ENCODE peak calls at places on chromosomes 11 and 22, in eight cellular contexts. C, H, M, P, G, O, A and F are unnamed samples.
A peak's percentile ranks its signal among the peaks of the same experiment; 100 is the strongest.

GRCh38 chr22:19543970-19544708 is 19.9 kb upstream of the CLDN5 start:
- DNase-seq in C (no peak), H (no peak), M (no peak), P (peak; percentile 34), G (no peak), O (no peak), A (no peak), F (no peak)

GRCh38 chr11:130816516-130816915 is 99.8 kb downstream of the SNX19 start:
- DNase-seq in C (no peak), H (no peak), M (no peak), P (no peak), G (no peak), O (no peak), A (peak; percentile 43), F (no peak)

GRCh38 chr22:50308597-50308935 is 1.1 kb upstream of the PLXNB2 start:
- DNase-seq in C (peak; percentile 87), H (no peak), M (peak; percentile 93), P (peak; percentile 95), G (no peak), O (no peak), A (no peak), F (no peak)

GRCh38 chr11:27319065-27319464 is 44.0 kb downstream of the CCDC34 start:
- DNase-seq in C (no peak), H (no peak), M (no peak), P (peak; percentile 66), G (no peak), O (peak; percentile 61), A (no peak), F (peak; percentile 71)

GRCh38 chr11:1650034-1650917 is 20.7 kb downstream of the KRTAP5-5 start:
- DNase-seq in C (no peak), H (no peak), M (no peak), P (peak; percentile 71), G (no peak), O (no peak), A (no peak), F (no peak)

GRCh38 chr11:61297741-61298140 is 2.6 kb upstream of the VWCE start:
- DNase-seq in C (peak; percentile 47), H (no peak), M (no peak), P (peak; percentile 98), G (no peak), O (no peak), A (peak; percentile 88), F (no peak)

GRCh38 chr11:45106006-45106405 is 40.4 kb upstream of the PRDM11 start:
- DNase-seq in C (no peak), H (no peak), M (no peak), P (no peak), G (no peak), O (no peak), A (no peak), F (no peak)

GRCh38 chr11:59891781-59892181 is 13.2 kb downstream of the OOSP3 start:
- DNase-seq in C (no peak), H (no peak), M (no peak), P (no peak), G (no peak), O (no peak), A (no peak), F (no peak)

GRCh38 chr11:67456068-67456705 is 1.0 kb downstream of the CABP4 start:
- DNase-seq in C (no peak), H (no peak), M (no peak), P (peak; percentile 69), G (no peak), O (no peak), A (no peak), F (no peak)

GRCh38 chr22:40463017-40463631 is 92.7 kb downstream of the SGSM3 start:
- DNase-seq in C (no peak), H (no peak), M (no peak), P (no peak), G (peak; percentile 24), O (peak; percentile 58), A (no peak), F (peak; percentile 61)

GRCh38 chr11:59918987-59919589 is 19.1 kb upstream of the OOSP1 start:
- DNase-seq in C (no peak), H (peak; percentile 14), M (no peak), P (no peak), G (no peak), O (no peak), A (no peak), F (peak; percentile 21)

GRCh38 chr22:42990131-42990838 is 24.7 kb downstream of the PACSIN2 start:
- DNase-seq in C (no peak), H (no peak), M (no peak), P (peak; percentile 96), G (no peak), O (no peak), A (peak; percentile 80), F (no peak)

GRCh38 chr22:49097966-49098365 is 729.7 kb downstream of the BRD1 start:
- DNase-seq in C (no peak), H (no peak), M (no peak), P (peak; percentile 45), G (no peak), O (no peak), A (no peak), F (no peak)

GRCh38 chr11:76459299-76459698 is 14.5 kb downstream of the EMSY start:
- DNase-seq in C (no peak), H (no peak), M (no peak), P (no peak), G (no peak), O (no peak), A (no peak), F (no peak)

GRCh38 chr11:22458141-22458540 is 120.0 kb downstream of the SLC17A6 start:
- DNase-seq in C (no peak), H (no peak), M (no peak), P (no peak), G (no peak), O (no peak), A (no peak), F (no peak)

GRCh38 chr11:119479685-119480275 is 56.8 kb upstream of the THY1 start:
- DNase-seq in C (peak; percentile 3), H (no peak), M (no peak), P (peak; percentile 80), G (no peak), O (no peak), A (no peak), F (no peak)

GRCh38 chr11:44627911-44628729 is 62.7 kb downstream of the CD82 start:
- DNase-seq in C (peak; percentile 78), H (peak; percentile 1), M (peak; percentile 85), P (peak; percentile 78), G (no peak), O (peak; percentile 61), A (no peak), F (peak; percentile 60)

GRCh38 chr11:69486056-69486772 is 4.8 kb downstream of the LINC01488 start:
- DNase-seq in C (no peak), H (no peak), M (peak; percentile 28), P (peak; percentile 70), G (no peak), O (no peak), A (no peak), F (no peak)

DNA sequence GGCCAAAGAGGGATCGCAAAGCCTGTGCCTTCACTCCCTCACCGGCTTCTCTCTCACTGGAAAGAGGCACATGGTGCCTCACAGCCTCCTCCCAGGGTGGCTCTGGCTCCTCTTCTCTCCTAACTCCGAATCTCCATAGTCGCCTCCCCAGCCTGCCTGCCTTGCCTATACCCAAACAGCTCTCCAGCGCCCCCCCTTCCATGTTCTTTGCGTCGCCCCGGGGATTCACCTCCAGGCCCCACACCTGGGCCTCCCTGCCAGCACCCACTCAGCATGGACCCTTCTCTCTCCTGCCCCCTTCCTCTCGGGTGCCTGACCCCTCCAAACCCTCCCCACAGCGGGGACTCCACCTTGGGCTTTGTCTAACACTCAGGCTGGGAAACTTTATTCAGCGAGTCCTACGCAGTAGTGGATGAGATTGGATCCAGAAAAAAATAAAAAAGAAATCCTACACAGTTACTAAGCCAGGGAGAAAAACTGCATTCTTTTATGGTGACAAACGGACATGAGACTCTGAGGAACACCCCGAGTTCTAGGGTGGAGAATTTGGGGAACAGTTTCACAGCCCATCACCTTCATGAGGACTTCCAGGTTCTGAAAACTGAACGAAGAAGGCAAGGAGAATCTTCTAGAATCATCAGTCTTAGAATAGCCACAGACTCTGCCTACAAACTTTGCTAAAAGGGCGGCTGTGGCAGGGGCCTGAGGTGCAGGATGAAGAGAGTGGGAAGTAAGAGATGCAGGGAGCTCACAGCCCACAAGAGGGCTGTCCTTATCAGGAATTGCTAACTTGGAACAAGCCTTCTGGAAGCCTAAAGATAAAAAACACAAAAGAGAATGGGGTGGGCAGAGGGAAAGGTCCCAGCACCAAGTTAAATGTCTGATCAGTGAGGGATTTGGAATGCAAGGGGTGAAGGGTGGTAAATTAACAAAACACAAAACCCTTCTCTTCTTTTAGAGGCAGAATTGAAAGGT is 5.3 kb downstream of the PPM1F start:
- DNase-seq in C (peak; percentile 63), H (no peak), M (no peak), P (peak; percentile 93), G (no peak), O (no peak), A (no peak), F (no peak)
- TF ChIP-seq CTCF in C (peak; percentile 69), H (peak; percentile 61), M (peak; percentile 48), P (peak; percentile 56), G (no peak), O (no peak), A (peak; percentile 57), F (no peak)

GRCh38 chr11:74090701-74091100 is 80.1 kb downstream of the C2CD3 start:
- DNase-seq in C (no peak), H (no peak), M (no peak), P (no peak), G (no peak), O (no peak), A (no peak), F (no peak)
- TF ChIP-seq CTCF in C (no peak), H (no peak), M (no peak), P (peak; percentile 20), G (no peak), O (no peak), A (peak; percentile 33), F (no peak)

GRCh38 chr22:37892566-37893338 is 13.3 kb upstream of the MICALL1 start:
- DNase-seq in C (peak; percentile 47), H (no peak), M (peak; percentile 79), P (peak; percentile 50), G (no peak), O (no peak), A (no peak), F (no peak)

GRCh38 chr22:37891926-37892325 is 14.2 kb upstream of the MICALL1 start:
- DNase-seq in C (no peak), H (no peak), M (no peak), P (peak; percentile 23), G (no peak), O (no peak), A (no peak), F (no peak)

GRCh38 chr22:37893583-37893983 is 12.5 kb upstream of the MICALL1 start:
- DNase-seq in C (no peak), H (no peak), M (no peak), P (peak; percentile 19), G (no peak), O (no peak), A (no peak), F (no peak)

GRCh38 chr22:37884420-37884819 is 21.7 kb upstream of the MICALL1 start:
- DNase-seq in C (peak; percentile 58), H (no peak), M (no peak), P (peak; percentile 56), G (no peak), O (no peak), A (no peak), F (no peak)

GRCh38 chr22:37887610-37888378 is 18.3 kb upstream of the MICALL1 start:
- DNase-seq in C (peak; percentile 88), H (no peak), M (no peak), P (peak; percentile 77), G (no peak), O (no peak), A (peak; percentile 57), F (no peak)
- TF ChIP-seq CTCF in C (peak; percentile 67), H (peak; percentile 61), M (peak; percentile 52), P (peak; percentile 62), G (no peak), O (peak; percentile 12), A (peak; percentile 74), F (peak; percentile 22)

GRCh38 chr11:65529475-65530156 is 4.7 kb downstream of the SCYL1 start:
- DNase-seq in C (no peak), H (no peak), M (no peak), P (peak; percentile 48), G (no peak), O (no peak), A (no peak), F (no peak)
- TF ChIP-seq CTCF in C (no peak), H (no peak), M (no peak), P (no peak), G (no peak), O (no peak), A (no peak), F (no peak)